ENCODE peak calls at places on chromosome 2, in four cellular contexts. R is AG04449, W is psoas muscle, Y is lower lobe of right lung. F is an unnamed sample.

GRCh38 chr2:227411320-227411989 is 23.7 kb upstream of the SCYGR1 start:
- DNase-seq in R (no peak), W (no peak), Y (no peak), F (no peak)

GRCh38 chr2:205948883-205949282 is 137.1 kb downstream of the INO80D start:
- DNase-seq in R (no peak), W (no peak), Y (no peak), F (no peak)

GRCh38 chr2:127611076-127611925 is 34.7 kb upstream of the GPR17 start:
- DNase-seq in R (no peak), W (no peak), Y (no peak), F (no peak)

GRCh38 chr2:205580591-205580990 is 101.7 kb upstream of the NRP2 start:
- DNase-seq in R (no peak), W (no peak), Y (no peak), F (peak; percentile 11)

GRCh38 chr2:101463885-101464653 is 10.8 kb downstream of the RFX8 start:
- DNase-seq in R (peak; percentile 50), W (no peak), Y (no peak), F (no peak)

GRCh38 chr2:106115250-106115649 is 78.9 kb downstream of the UXS1 start:
- DNase-seq in R (no peak), W (no peak), Y (no peak), F (no peak)

GRCh38 chr2:146837857-146838256 is 1007.0 kb upstream of the ACVR2A start:
- DNase-seq in R (no peak), W (no peak), Y (no peak), F (no peak)

GRCh38 chr2:106106627-106107508 is 87.2 kb downstream of the UXS1 start:
- DNase-seq in R (no peak), W (no peak), Y (no peak), F (no peak)

GRCh38 chr2:37189452-37190153 is 1.1 kb upstream of the SULT6B1 start:
- DNase-seq in R (peak; percentile 75), W (no peak), Y (no peak), F (peak; percentile 62)

GRCh38 chr2:233846387-233847247 is 7.7 kb downstream of the HJURP start:
- DNase-seq in R (no peak), W (no peak), Y (no peak), F (no peak)

GRCh38 chr2:3468296-3468988 is 50.9 kb downstream of the ADI1 start:
- DNase-seq in R (no peak), W (no peak), Y (peak; percentile 22), F (no peak)

GRCh38 chr2:190569994-190570755 is 35.7 kb upstream of the NEMP2 start:
- DNase-seq in R (no peak), W (no peak), Y (no peak), F (no peak)

GRCh38 chr2:201618744-201619654 is 24.3 kb downstream of the TMEM237 start:
- DNase-seq in R (no peak), W (peak; percentile 79), Y (peak; percentile 83), F (no peak)

GRCh38 chr2:200397785-200398184 is 91.3 kb downstream of the SPATS2L start:
- DNase-seq in R (no peak), W (no peak), Y (no peak), F (no peak)

GRCh38 chr2:20330202-20330601 is 20.4 kb downstream of the PUM2 start:
- DNase-seq in R (no peak), W (no peak), Y (no peak), F (no peak)

GRCh38 chr2:20327370-20327769 is 23.3 kb downstream of the PUM2 start:
- DNase-seq in R (no peak), W (no peak), Y (no peak), F (no peak)

GRCh38 chr2:20322527-20323300 is 27.9 kb downstream of the PUM2 start:
- DNase-seq in R (no peak), W (no peak), Y (no peak), F (no peak)

GRCh38 chr2:20326163-20326780 is 24.4 kb downstream of the PUM2 start:
- DNase-seq in R (no peak), W (no peak), Y (no peak), F (no peak)
- TF ChIP-seq CTCF in R (peak; percentile 88), W (peak; percentile 60), Y (peak; percentile 82), F (peak; percentile 94)

GRCh38 chr2:174039551-174040416 is 74.6 kb upstream of the SP3 start:
- DNase-seq in R (peak; percentile 78), W (peak; percentile 86), Y (peak; percentile 92), F (peak; percentile 73)
- H3K4me3 ChIP-seq in R (no peak overlapping the region), W (peak overlapping the region; percentile 40), Y (peak overlapping the region; percentile 20), F (no peak overlapping the region)

GRCh38 chr2:215367647-215368492 is 56.0 kb downstream of the ATIC start:
- DNase-seq in R (no peak), W (no peak), Y (no peak), F (no peak)
- TF ChIP-seq CTCF in R (no peak), W (no peak), Y (no peak), F (no peak)

GRCh38 chr2:25280066-25280687 is 61.5 kb downstream of the DNMT3A start:
- DNase-seq in R (no peak), W (no peak), Y (peak; percentile 68), F (no peak)

GRCh38 chr2:25279091-25279651 is 62.6 kb downstream of the DNMT3A start:
- DNase-seq in R (no peak), W (peak; percentile 69), Y (peak; percentile 82), F (peak; percentile 39)

GRCh38 chr2:25285265-25286024 is 56.3 kb downstream of the DNMT3A start:
- DNase-seq in R (no peak), W (no peak), Y (no peak), F (no peak)

GRCh38 chr2:25283921-25284320 is 57.8 kb downstream of the DNMT3A start:
- DNase-seq in R (no peak), W (no peak), Y (no peak), F (no peak)

GRCh38 chr2:25281581-25281980 is 60.1 kb downstream of the DNMT3A start:
- DNase-seq in R (no peak), W (no peak), Y (no peak), F (no peak)
- H3K4me3 ChIP-seq in R (no peak overlapping the region), W (no peak overlapping the region), Y (no peak overlapping the region), F (no peak overlapping the region)

GRCh38 chr2:17171446-17172049 is 346.7 kb downstream of the RAD51AP2 start:
- DNase-seq in R (no peak), W (no peak), Y (no peak), F (no peak)
- TF ChIP-seq CTCF in R (peak; percentile 69), W (peak; percentile 24), Y (peak; percentile 55), F (peak; percentile 91)

GRCh38 chr2:70125498-70125898 is 38.2 kb downstream of the PCBP1 start:
- DNase-seq in R (no peak), W (no peak), Y (no peak), F (no peak)
- H3K4me3 ChIP-seq in R (peak overlapping the region; percentile 52), W (peak overlapping the region; percentile 83), Y (peak overlapping the region; percentile 65), F (peak overlapping the region; percentile 41)

F was measured in retinal pigment epithelial cell.